ENCODE peak calls at places on chromosomes 11 and 22, in four cellular contexts. A, W, C and T are unnamed samples. For H3K27me3 and H3K9me3, the result is how much of the 10 kb centered on the place peaks cover.

GRCh38 chr11:1421291-1421690 is 31.6 kb downstream of the BRSK2 start:
- DNase-seq in A (no peak), W (no peak), C (no peak), T (no peak)

GRCh38 chr22:43876866-43877509 is 14.7 kb upstream of the SULT4A1 start:
- DNase-seq in A (no peak), W (no peak), C (no peak), T (no peak)

GRCh38 chr11:45413156-45413833 is 127.2 kb upstream of the SYT13 start:
- DNase-seq in A (no peak), W (no peak), C (no peak), T (no peak)

GRCh38 chr11:94218372-94218771 is 86.0 kb upstream of the IZUMO1R start:
- DNase-seq in A (no peak), W (no peak), C (no peak), T (no peak)

GRCh38 chr11:95877288-95877687 is 46.6 kb downstream of the MTMR2 start:
- DNase-seq in A (no peak), W (peak), C (no peak), T (no peak)

GRCh38 chr11:118868659-118869058 is 15.0 kb upstream of the CXCR5 start:
- DNase-seq in A (no peak), W (no peak), C (no peak), T (no peak)

GRCh38 chr22:21587803-21588611 is 20.5 kb downstream of the UBE2L3 start:
- DNase-seq in A (no peak), W (peak), C (peak), T (no peak)

GRCh38 chr22:27336151-27337090 is 465.1 kb downstream of the MN1 start:
- DNase-seq in A (no peak), W (no peak), C (no peak), T (no peak)

GRCh38 chr11:47451990-47452389 is 3.1 kb upstream of the RAPSN start:
- DNase-seq in A (no peak), W (no peak), C (no peak), T (no peak)

GRCh38 chr11:22491826-22492225 is 133.8 kb downstream of the FANCF start:
- DNase-seq in A (no peak), W (no peak), C (no peak), T (no peak)

GRCh38 chr11:68684385-68685356 is at the start of gene GAL:
- DNase-seq in A (no peak), W (no peak), C (no peak), T (peak)

GRCh38 chr11:66388746-66389386 is 17.3 kb upstream of the SLC29A2 start:
- DNase-seq in A (peak), W (peak), C (peak), T (peak)

GRCh38 chr11:108196901-108197300 is 25.5 kb downstream of the NPAT start:
- DNase-seq in A (no peak), W (no peak), C (no peak), T (no peak)

GRCh38 chr11:16703795-16704194 is 34.7 kb upstream of the C11orf58 start:
- DNase-seq in A (no peak), W (no peak), C (no peak), T (no peak)

GRCh38 chr11:35043933-35044332 is 95.0 kb upstream of the CD44 start:
- DNase-seq in A (no peak), W (no peak), C (no peak), T (no peak)

GRCh38 chr11:8356731-8357504 is 93.2 kb upstream of the LMO1 start:
- DNase-seq in A (peak), W (no peak), C (no peak), T (no peak)

GRCh38 chr11:2107521-2107920 is 31.7 kb downstream of the IGF2 start:
- DNase-seq in A (no peak), W (no peak), C (no peak), T (no peak)

GRCh38 chr11:94844031-94844430 is 75.9 kb downstream of the AMOTL1 start:
- DNase-seq in A (no peak), W (no peak), C (no peak), T (no peak)

GRCh38 chr11:19498986-19499669 is 213.5 kb upstream of the NAV2 start:
- DNase-seq in A (no peak), W (no peak), C (no peak), T (no peak)

GRCh38 chr11:134639586-134640330 is 227.7 kb upstream of the B3GAT1 start:
- DNase-seq in A (no peak), W (no peak), C (peak), T (no peak)

GRCh38 chr22:49976439-49977175 is 16.0 kb downstream of the PIM3 start:
- DNase-seq in A (no peak), W (no peak), C (peak), T (no peak)

GRCh38 chr11:75549370-75549958 is 12.6 kb upstream of the SERPINH1 start:
- DNase-seq in A (no peak), W (no peak), C (no peak), T (peak)

GRCh38 chr11:120121336-120121735 is 16.6 kb downstream of the TRIM29 start:
- DNase-seq in A (no peak), W (no peak), C (no peak), T (peak)

GRCh38 chr11:114209343-114209742 is 86.9 kb upstream of the NNMT start:
- DNase-seq in A (peak), W (no peak), C (no peak), T (no peak)

GRCh38 chr11:64044730-64045386 is 9.1 kb downstream of the FLRT1 start:
- DNase-seq in A (no peak), W (no peak), C (no peak), T (no peak)
- H3K27me3 ChIP-seq in A (under half), W (under half), C (under half), T (under half)

GRCh38 chr11:124895471-124895971 is 2.1 kb downstream of the ROBO4 start:
- DNase-seq in A (no peak), W (no peak), C (no peak), T (no peak)

GRCh38 chr11:124892750-124893454 is 4.8 kb downstream of the ROBO4 start:
- DNase-seq in A (no peak), W (no peak), C (no peak), T (no peak)

GRCh38 chr11:124896071-124896750 is 1.5 kb downstream of the ROBO4 start:
- DNase-seq in A (no peak), W (no peak), C (no peak), T (no peak)

GRCh38 chr11:124893781-124894401 is 3.8 kb downstream of the ROBO4 start:
- DNase-seq in A (no peak), W (no peak), C (no peak), T (peak)

DNA sequence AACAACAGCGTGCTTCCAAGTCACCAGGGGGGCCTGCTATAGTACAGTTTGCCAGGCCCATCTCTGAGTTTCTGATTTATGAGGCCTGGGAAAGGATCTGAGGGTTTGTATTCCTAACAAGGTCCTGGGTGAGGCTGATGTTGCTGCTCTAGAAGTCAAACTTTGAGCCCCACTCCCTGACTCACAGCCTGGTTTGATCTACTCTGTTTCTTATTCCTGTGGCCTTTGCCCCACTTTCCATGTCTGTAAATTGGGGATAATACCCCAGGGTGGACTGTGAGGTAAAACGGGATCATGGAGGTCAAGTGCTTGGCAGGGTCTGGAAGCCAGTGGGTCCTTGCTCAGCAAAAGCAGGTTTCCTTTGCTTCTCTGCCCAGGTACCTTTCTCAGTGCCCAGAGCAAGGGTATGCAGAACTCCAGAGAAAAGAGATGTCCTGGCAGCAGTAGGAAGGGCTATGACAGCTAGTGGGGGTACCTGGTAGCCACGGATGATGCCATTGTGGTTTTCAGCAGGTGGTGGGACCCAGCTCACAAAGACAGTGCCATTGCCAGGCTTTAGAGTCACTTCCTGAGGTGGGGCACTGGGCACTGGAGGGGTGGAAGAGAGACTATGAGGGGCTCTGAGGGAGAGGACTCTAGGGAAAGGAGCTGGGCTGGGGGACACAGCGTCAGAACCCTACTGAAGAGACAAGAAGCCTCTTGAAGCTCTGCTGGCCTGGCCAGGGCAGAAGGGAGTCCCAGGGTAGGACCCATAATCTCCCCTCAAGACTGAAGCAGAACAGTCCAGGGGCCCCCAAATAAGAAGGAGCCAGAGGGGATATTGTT is 2.8 kb downstream of the ROBO4 start:
- DNase-seq in A (no peak), W (no peak), C (no peak), T (no peak)
- H3K4me3 ChIP-seq in A (no peak), W (no peak), C (no peak), T (peak)

GRCh38 chr11:3357994-3358676 is 20.8 kb downstream of the ZNF195 start:
- DNase-seq in A (no peak), W (no peak), C (no peak), T (no peak)

GRCh38 chr11:3353066-3353465 is 25.9 kb downstream of the ZNF195 start:
- DNase-seq in A (no peak), W (no peak), C (no peak), T (no peak)

GRCh38 chr11:3359092-3359824 is 19.7 kb downstream of the ZNF195 start:
- DNase-seq in A (no peak), W (no peak), C (no peak), T (no peak)

GRCh38 chr11:3356858-3357257 is 22.1 kb downstream of the ZNF195 start:
- DNase-seq in A (no peak), W (no peak), C (no peak), T (no peak)

DNA sequence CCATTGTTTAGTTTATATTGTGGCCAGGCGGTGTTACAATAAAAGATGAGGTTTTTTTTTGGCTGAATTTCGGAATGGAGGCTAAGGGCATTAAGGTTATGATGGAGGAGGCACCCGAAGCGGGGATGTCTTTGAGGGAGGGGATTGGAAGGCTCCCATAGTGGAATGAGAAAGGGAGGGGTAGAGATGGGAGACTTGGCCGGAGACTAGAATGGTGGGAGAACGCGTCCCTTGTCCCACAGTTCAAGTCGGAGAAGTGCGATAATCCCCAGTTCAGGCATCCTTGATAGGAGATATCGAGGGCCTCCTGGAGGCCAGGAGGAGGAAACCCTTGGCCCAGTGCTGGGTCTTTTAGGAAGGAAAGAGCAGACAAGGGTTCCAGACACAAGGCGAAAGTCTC is 21.6 kb downstream of the ZNF195 start:
- DNase-seq in A (no peak), W (no peak), C (no peak), T (no peak)
- H3K9me3 ChIP-seq in A (half or more), W (half or more), C (half or more), T (under half)

GRCh38 chr22:26304730-26305129 is 124.3 kb upstream of the ASPHD2 start:
- DNase-seq in A (no peak), W (no peak), C (no peak), T (no peak)
- H3K27me3 ChIP-seq in A (under half), W (under half), C (under half), T (half or more)